ENCODE peak calls at places on chromosomes 1 and 21, in four cellular contexts. Z is HCT116, G is mammary epithelial cell, M is PC-3. I is an unnamed sample.

GRCh38 chr1:25661043-25661807 is 44.6 kb downstream of the MAN1C1 start:
- DNase-seq in Z (no peak), G (no peak), M (peak; percentile 55), I (no peak)

GRCh38 chr1:150551049-150551783 is 2.0 kb downstream of the ADAMTSL4 start:
- DNase-seq in Z (no peak), G (no peak), M (no peak), I (no peak)

GRCh38 chr1:223246468-223246867 is 103.4 kb upstream of the TLR5 start:
- DNase-seq in Z (no peak), G (no peak), M (no peak), I (no peak)

GRCh38 chr1:95371666-95372320 is 137.8 kb downstream of the RWDD3 start:
- DNase-seq in Z (no peak), G (no peak), M (no peak), I (no peak)

GRCh38 chr1:218171302-218171893 is 113.7 kb upstream of the RRP15 start:
- DNase-seq in Z (peak; percentile 24), G (peak; percentile 16), M (peak; percentile 87), I (peak; percentile 39)

GRCh38 chr1:100622037-100622436 is 84.1 kb downstream of the GPR88 start:
- DNase-seq in Z (peak; percentile 16), G (peak; percentile 99), M (peak; percentile 97), I (no peak)

GRCh38 chr21:26811031-26811430 is 34.2 kb downstream of the ADAMTS1 start:
- DNase-seq in Z (no peak), G (no peak), M (no peak), I (no peak)

GRCh38 chr1:43688594-43689000 is 18.7 kb upstream of the ST3GAL3 start:
- DNase-seq in Z (no peak), G (peak; percentile 53), M (peak; percentile 27), I (no peak)

GRCh38 chr1:36253463-36253862 is 29.2 kb downstream of the THRAP3 start:
- DNase-seq in Z (no peak), G (no peak), M (no peak), I (no peak)

GRCh38 chr1:21836729-21837128 is 24.7 kb downstream of the LDLRAD2 start:
- DNase-seq in Z (no peak), G (no peak), M (no peak), I (no peak)

GRCh38 chr1:179816196-179816960 is 61.2 kb downstream of the TOR1AIP2 start:
- DNase-seq in Z (no peak), G (no peak), M (no peak), I (no peak)

GRCh38 chr1:2969011-2969869 is 52.0 kb upstream of the ACTRT2 start:
- DNase-seq in Z (no peak), G (no peak), M (no peak), I (no peak)

GRCh38 chr1:79295967-79296366 is 289.4 kb upstream of the ADGRL4 start:
- DNase-seq in Z (no peak), G (no peak), M (no peak), I (no peak)

GRCh38 chr1:27621067-27621920 is 13.7 kb downstream of the FGR start:
- DNase-seq in Z (no peak), G (peak; percentile 52), M (peak; percentile 76), I (no peak)

GRCh38 chr1:150366416-150367296 is 2.7 kb downstream of the RPRD2 start:
- DNase-seq in Z (no peak), G (peak; percentile 23), M (peak; percentile 30), I (no peak)

GRCh38 chr1:200415227-200415626 is 5.4 kb upstream of the ZNF281 start:
- DNase-seq in Z (no peak), G (peak; percentile 4), M (no peak), I (no peak)

GRCh38 chr1:71364236-71364635 is 283.4 kb upstream of the ZRANB2 start:
- DNase-seq in Z (no peak), G (no peak), M (no peak), I (no peak)

GRCh38 chr1:53063744-53064515 is 1.9 kb downstream of the PODN start:
- DNase-seq in Z (no peak), G (no peak), M (no peak), I (no peak)

GRCh38 chr1:20980051-20980450 is 192.9 kb upstream of the HP1BP3 start:
- DNase-seq in Z (no peak), G (no peak), M (no peak), I (no peak)

GRCh38 chr1:109883248-109883955 is 27.2 kb upstream of the CSF1 start:
- DNase-seq in Z (no peak), G (no peak), M (no peak), I (no peak)

GRCh38 chr1:95506736-95507404 is 272.9 kb downstream of the RWDD3 start:
- DNase-seq in Z (no peak), G (peak; percentile 68), M (no peak), I (no peak)

GRCh38 chr1:38608202-38608864 is 251.2 kb downstream of the RRAGC start:
- DNase-seq in Z (peak; percentile 8), G (no peak), M (no peak), I (no peak)

GRCh38 chr1:116508984-116509980 is 61.5 kb downstream of the CD58 start:
- DNase-seq in Z (peak; percentile 88), G (peak; percentile 94), M (peak; percentile 70), I (no peak)

GRCh38 chr21:41501919-41502318 is 6.0 kb downstream of the TMPRSS2 start:
- DNase-seq in Z (no peak), G (no peak), M (peak; percentile 80), I (no peak)

GRCh38 chr1:54965624-54966340 is 14.6 kb upstream of the TMEM61 start:
- DNase-seq in Z (peak; percentile 35), G (peak; percentile 52), M (peak; percentile 51), I (peak; percentile 37)

GRCh38 chr1:109788695-109789521 is 25.2 kb upstream of the EPS8L3 start:
- DNase-seq in Z (peak; percentile 21), G (no peak), M (peak; percentile 39), I (no peak)

DNA sequence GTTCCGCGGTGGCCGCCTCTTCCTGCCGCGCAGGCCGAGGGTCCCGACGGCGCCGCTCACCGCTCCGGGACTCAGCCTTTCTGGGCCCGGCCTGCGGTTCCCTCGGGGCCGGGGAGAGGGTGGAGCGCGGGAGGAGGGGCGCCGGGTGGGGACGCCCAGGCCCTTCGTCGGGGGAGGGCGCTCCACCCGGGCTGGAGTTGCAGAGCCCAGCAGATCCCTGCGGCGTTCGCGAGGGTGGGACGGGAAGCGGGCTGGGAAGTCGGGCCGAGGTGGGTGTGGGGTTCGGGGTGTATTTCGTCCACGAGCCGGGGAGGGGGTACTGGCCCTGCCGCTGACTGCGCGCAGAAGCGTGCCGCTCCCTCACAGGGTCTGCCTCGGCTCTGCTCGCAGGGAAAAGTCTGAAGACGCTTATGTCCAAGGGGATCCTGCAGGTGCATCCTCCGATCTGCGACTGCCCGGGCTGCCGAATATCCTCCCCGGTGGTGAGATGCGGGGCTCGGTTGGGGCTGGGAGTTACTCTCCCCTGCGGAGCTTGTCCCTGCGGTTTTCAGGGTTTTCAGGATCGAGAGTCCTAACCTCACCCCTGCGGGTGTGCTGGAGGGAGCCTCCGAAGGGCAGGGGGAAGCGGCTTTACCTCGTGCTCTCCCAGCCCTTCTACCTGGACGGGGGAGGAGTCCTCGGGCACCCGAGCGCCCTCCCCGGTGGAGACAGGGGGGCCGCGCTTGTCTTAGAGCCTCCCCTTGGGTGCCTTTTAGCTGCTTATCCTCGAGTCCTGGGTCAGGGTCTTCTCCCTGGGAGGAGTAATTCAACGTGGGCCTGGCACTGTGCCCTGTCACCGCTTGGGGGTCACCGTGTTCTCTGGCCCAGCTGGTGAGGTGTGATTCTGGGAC is 2.1 kb downstream of the SAMD11 start:
- DNase-seq in Z (no peak), G (no peak), M (no peak), I (no peak)
- TF ChIP-seq EZH2 in Z (peak; percentile 82), G (peak; percentile 97), M (peak; percentile 70), I (no peak)

DNA sequence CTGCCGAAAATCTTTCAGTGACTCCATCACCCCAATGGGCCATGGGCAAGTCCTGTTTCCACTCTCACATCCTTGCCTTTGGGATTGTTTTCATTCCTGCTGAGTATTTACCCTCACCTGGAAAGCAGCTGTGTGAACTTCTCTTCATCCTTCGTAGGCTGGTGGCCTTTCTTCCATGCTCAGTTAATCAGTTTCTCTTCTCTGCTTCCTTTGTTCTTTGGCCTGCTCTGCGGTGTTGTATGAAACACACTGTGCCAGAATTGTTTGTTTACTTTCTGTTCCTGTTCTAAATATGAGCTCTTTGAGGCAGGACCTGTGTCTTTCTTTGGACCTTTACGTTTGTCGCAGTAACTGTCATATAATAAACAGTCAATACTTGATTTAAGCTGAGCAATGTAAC is 48.6 kb downstream of the ITSN1 start:
- DNase-seq in Z (no peak), G (no peak), M (no peak), I (no peak)
- H3K4me3 ChIP-seq in Z (no peak overlapping the region), G (no peak overlapping the region), M (no peak overlapping the region), I (no peak overlapping the region)

DNA sequence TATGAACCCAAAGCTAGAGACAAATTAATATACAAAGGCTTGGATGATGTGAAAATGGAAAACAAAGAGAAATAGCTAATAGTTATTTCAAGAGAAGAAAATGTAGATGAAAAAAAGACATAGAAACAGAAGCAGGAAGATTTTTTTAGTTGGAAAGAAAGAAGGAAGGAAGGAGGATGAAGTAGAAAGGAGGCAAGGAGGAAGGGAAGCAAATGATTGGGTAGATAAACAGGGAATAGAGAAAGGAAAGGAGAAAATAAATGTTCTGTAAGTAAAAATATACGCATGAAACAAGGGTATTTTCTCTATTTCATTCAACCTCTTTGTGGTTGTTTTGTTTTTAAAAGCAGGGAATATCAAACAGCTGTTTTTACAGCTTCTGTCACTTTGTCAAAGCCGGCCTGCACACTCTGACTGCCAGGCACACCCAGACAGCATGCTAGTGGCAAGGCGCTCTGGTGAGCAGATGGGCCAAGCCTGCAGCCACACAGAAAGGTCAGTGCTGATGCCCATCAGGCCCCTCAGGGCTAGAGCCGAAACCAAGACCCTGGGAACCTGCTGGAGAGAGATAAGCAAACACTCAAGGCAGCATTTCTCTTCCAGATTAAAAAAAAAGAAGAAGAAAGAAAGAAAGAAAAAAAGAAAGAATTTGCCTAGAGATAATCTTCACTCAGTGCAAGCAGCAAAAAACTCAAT is 72.9 kb upstream of the CTTNBP2NL start:
- DNase-seq in Z (no peak), G (no peak), M (no peak), I (no peak)
- TF ChIP-seq EZH2 in Z (no peak), G (no peak), M (no peak), I (no peak)

GRCh38 chr1:12067900-12068821 is 5.1 kb downstream of the TNFRSF8 start:
- DNase-seq in Z (no peak), G (no peak), M (no peak), I (no peak)

GRCh38 chr1:12069616-12070244 is 6.6 kb downstream of the TNFRSF8 start:
- DNase-seq in Z (no peak), G (no peak), M (no peak), I (no peak)

GRCh38 chr1:12063141-12064072 is at the start of gene TNFRSF8:
- DNase-seq in Z (no peak), G (peak; percentile 15), M (no peak), I (no peak)

GRCh38 chr1:12064073-12064969 is 1.2 kb downstream of the TNFRSF8 start:
- DNase-seq in Z (no peak), G (no peak), M (no peak), I (no peak)

GRCh38 chr1:12065872-12066271 is 2.8 kb downstream of the TNFRSF8 start:
- DNase-seq in Z (no peak), G (no peak), M (no peak), I (no peak)
- H3K4me3 ChIP-seq in Z (no peak overlapping the region), G (no peak overlapping the region), M (no peak overlapping the region), I (no peak overlapping the region)

GRCh38 chr1:45205910-45206721 is at the start of gene ZSWIM5:
- DNase-seq in Z (peak; percentile 28), G (peak; percentile 44), M (peak; percentile 78), I (no peak)

GRCh38 chr1:45205000-45205909 is 1.1 kb downstream of the ZSWIM5 start:
- DNase-seq in Z (no peak), G (no peak), M (peak; percentile 25), I (no peak)

GRCh38 chr1:45211061-45211460 is 4.7 kb upstream of the ZSWIM5 start:
- DNase-seq in Z (no peak), G (no peak), M (no peak), I (no peak)

GRCh38 chr1:45206808-45207624 is 611 bp upstream of the ZSWIM5 start:
- DNase-seq in Z (no peak), G (no peak), M (no peak), I (no peak)
- TF ChIP-seq EZH2 in Z (no peak), G (no peak), M (no peak), I (peak; percentile 83)